ENCODE peak calls at places on chromosomes 2 and 18, in seven cellular contexts. J, Q, U, D, B, Z and W are unnamed samples.

GRCh38 chr2:17818235-17818634 is 2.0 kb downstream of the MSGN1 start:
- DNase-seq in J (no peak), Q (no peak), U (no peak), D (no peak), B (no peak), Z (no peak), W (no peak)

GRCh38 chr18:37258819-37259218 is 306.8 kb downstream of the CELF4 start:
- DNase-seq in J (no peak), Q (no peak), U (no peak), D (no peak), B (no peak), Z (no peak), W (no peak)

GRCh38 chr18:63306819-63307554 is 12.6 kb downstream of the BCL2 start:
- DNase-seq in J (no peak), Q (no peak), U (no peak), D (no peak), B (no peak), Z (no peak), W (no peak)

GRCh38 chr2:58039170-58039611 is 7.4 kb upstream of the VRK2 start:
- DNase-seq in J (no peak), Q (no peak), U (no peak), D (no peak), B (no peak), Z (no peak), W (no peak)

GRCh38 chr2:240244543-240244942 is 104.1 kb upstream of the OTOS start:
- DNase-seq in J (no peak), Q (no peak), U (peak), D (no peak), B (peak), Z (no peak), W (no peak)

GRCh38 chr2:172440795-172441194 is 13.4 kb downstream of the ITGA6 start:
- DNase-seq in J (no peak), Q (no peak), U (no peak), D (no peak), B (no peak), Z (no peak), W (no peak)

GRCh38 chr18:54946149-54946581 is 13.1 kb downstream of the CCDC68 start:
- DNase-seq in J (no peak), Q (no peak), U (no peak), D (no peak), B (no peak), Z (no peak), W (peak)

GRCh38 chr18:57901819-57902600 is 98.9 kb upstream of the ATP8B1 start:
- DNase-seq in J (no peak), Q (no peak), U (no peak), D (no peak), B (no peak), Z (no peak), W (no peak)

GRCh38 chr2:19988600-19988999 is 1.3 kb downstream of the WDR35 start:
- DNase-seq in J (no peak), Q (no peak), U (no peak), D (no peak), B (no peak), Z (no peak), W (no peak)

GRCh38 chr2:96470636-96471035 is 34.5 kb downstream of the NEURL3 start:
- DNase-seq in J (peak), Q (no peak), U (peak), D (no peak), B (peak), Z (peak), W (peak)

GRCh38 chr2:236143811-236144210 is 24.4 kb downstream of the GBX2 start:
- DNase-seq in J (no peak), Q (no peak), U (no peak), D (no peak), B (no peak), Z (no peak), W (no peak)
- H3K27ac ChIP-seq in J (no peak), Q (no peak), U (no peak), D (no peak), B (no peak), Z (no peak), W (no peak)

GRCh38 chr2:86000131-86000937 is 105.4 kb downstream of the POLR1A start:
- DNase-seq in J (peak), Q (no peak), U (no peak), D (no peak), B (no peak), Z (no peak), W (no peak)
- H3K27ac ChIP-seq in J (no peak), Q (no peak), U (peak), D (no peak), B (no peak), Z (peak), W (peak)

GRCh38 chr2:43005975-43006833 is 213.8 kb upstream of the HAAO start:
- DNase-seq in J (no peak), Q (no peak), U (no peak), D (no peak), B (no peak), Z (no peak), W (no peak)
- H3K27ac ChIP-seq in J (no peak), Q (peak), U (no peak), D (peak), B (no peak), Z (no peak), W (no peak)

DNA sequence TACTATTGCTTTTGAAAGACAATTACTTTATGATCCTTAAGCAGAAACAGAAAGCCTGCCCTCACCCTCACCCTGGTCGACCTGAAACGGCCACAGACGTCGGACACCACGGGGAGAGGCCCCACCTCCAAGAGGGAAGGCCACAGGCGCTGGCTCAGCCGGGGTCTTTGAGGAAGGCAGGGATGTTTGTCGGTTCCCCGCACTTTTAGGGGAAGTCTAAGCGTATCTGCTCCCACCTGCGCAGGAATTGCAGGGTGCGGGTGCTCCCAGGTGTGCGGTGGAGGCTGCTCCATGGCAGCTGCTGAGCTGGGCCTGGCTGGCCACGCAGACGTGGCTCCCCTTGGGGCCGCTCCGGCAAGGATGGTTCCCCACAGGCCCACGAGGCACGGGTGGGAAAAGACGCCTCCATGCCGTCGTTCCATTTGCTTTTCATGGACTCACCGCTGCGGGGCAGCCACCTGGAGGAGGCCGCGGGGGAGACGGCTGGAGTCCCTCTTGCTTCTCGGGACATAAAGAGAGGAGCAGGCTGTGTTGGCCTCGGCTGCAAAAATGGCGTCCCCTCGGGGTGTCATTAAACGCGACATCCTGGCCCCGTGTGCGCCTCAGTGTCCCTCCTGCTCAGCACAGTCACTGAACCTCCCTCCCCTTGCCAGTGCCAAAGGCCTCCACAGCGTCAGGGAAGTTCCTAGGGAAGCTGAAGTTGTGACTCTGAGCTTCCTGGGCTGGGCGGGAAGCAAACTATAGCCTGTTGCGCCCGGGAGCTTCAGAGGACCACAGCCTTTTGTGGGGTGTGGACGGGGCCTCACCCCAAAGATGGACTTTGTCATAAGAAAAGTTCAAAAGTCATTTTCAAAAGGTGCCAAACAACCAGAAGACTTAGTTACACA is 63.4 kb downstream of the NFATC1 start:
- DNase-seq in J (no peak), Q (no peak), U (no peak), D (no peak), B (no peak), Z (no peak), W (no peak)
- H3K27ac ChIP-seq in J (no peak), Q (peak), U (peak), D (peak), B (no peak), Z (peak), W (peak)

GRCh38 chr2:130345611-130346010 is 2.9 kb downstream of the IMP4 start:
- DNase-seq in J (no peak), Q (no peak), U (no peak), D (no peak), B (no peak), Z (no peak), W (no peak)

GRCh38 chr2:130346041-130346740 is 3.5 kb downstream of the IMP4 start:
- DNase-seq in J (no peak), Q (no peak), U (no peak), D (no peak), B (no peak), Z (no peak), W (no peak)

GRCh38 chr2:130346741-130347066 is 4.0 kb downstream of the IMP4 start:
- DNase-seq in J (no peak), Q (no peak), U (no peak), D (no peak), B (no peak), Z (no peak), W (no peak)

GRCh38 chr2:130349174-130349573 is 6.5 kb downstream of the IMP4 start:
- DNase-seq in J (no peak), Q (no peak), U (no peak), D (no peak), B (no peak), Z (no peak), W (no peak)

DNA sequence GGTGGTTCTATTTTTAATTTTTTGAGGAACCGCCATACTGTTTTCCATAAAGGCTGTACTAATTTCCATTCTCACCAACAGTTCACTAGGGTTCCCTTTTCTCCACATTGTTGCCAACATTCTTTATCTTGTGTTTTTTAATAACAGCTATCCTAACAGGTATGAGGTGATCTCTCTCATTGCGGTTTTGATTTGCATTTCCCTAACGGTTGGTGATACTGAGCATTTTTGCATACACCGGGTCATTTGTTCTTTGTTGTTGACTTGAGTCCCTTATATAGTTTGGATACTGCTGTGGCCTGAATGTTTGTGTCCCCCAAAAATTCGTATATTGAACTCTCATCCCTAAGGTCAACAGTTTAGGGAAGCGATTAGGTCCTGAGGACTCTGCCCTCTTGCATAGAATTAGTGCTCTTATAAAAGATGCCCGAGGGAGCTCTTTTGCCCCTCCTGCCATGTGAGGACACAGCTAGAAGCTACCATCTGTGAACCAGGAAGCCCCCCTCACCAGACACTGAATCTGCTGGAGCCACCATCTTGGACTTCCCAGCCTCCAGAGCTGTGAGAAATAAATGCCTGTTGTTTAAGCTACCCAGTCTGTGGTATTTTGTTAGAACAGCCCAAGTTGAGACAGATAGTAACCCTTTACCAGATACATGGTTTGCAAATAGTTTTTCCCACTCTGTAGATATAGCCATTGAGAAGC is 4.7 kb downstream of the IMP4 start:
- DNase-seq in J (no peak), Q (no peak), U (no peak), D (no peak), B (no peak), Z (no peak), W (no peak)
- H3K27ac ChIP-seq in J (no peak), Q (no peak), U (no peak), D (no peak), B (no peak), Z (no peak), W (no peak)